ENCODE peak calls at places on chromosomes 12 and 14, in nine cellular contexts. One of them, this sample, is unnamed.
A peak's percentile ranks its signal among the peaks of the same experiment; 100 is the strongest.

GRCh38 chr12:124298685-124299410 is 4.0 kb downstream of the RFLNA start:
- DNase-seq in mammary epithelial cell: no peak
- DNase-seq in IMR-90: no peak
- DNase-seq in RWPE1: no peak
- DNase-seq in AG04450: no peak
- DNase-seq in body of pancreas: no peak
- DNase-seq in neural crest cell: no peak
- DNase-seq in AG09319: no peak
- DNase-seq in cardiac muscle cell: no peak
- DNase-seq in this sample: no peak

GRCh38 chr12:101783150-101783549 is 43.9 kb upstream of the SYCP3 start:
- DNase-seq in body of pancreas: no peak
- DNase-seq in mammary epithelial cell: no peak
- DNase-seq in AG09319: no peak
- DNase-seq in IMR-90: no peak
- DNase-seq in neural crest cell: no peak
- DNase-seq in AG04450: no peak
- DNase-seq in RWPE1: no peak
- DNase-seq in cardiac muscle cell: no peak
- DNase-seq in this sample: no peak

GRCh38 chr12:115570271-115570777 is 707.2 kb downstream of the MED13L start:
- DNase-seq in cardiac muscle cell: no peak
- DNase-seq in RWPE1: no peak
- DNase-seq in AG04450: peak; percentile 11
- DNase-seq in mammary epithelial cell: no peak
- DNase-seq in AG09319: no peak
- DNase-seq in IMR-90: peak; percentile 48
- DNase-seq in neural crest cell: no peak
- DNase-seq in body of pancreas: no peak
- DNase-seq in this sample: no peak

GRCh38 chr14:39230416-39230815 is 3.3 kb upstream of the MIA2 start:
- DNase-seq in neural crest cell: no peak
- DNase-seq in mammary epithelial cell: no peak
- DNase-seq in AG04450: no peak
- DNase-seq in body of pancreas: no peak
- DNase-seq in RWPE1: no peak
- DNase-seq in AG09319: no peak
- DNase-seq in cardiac muscle cell: peak; percentile 37
- DNase-seq in IMR-90: peak; percentile 42
- DNase-seq in this sample: no peak

GRCh38 chr14:70808023-70808401 is 1.3 kb downstream of the MAP3K9 start:
- DNase-seq in body of pancreas: peak; percentile 38
- DNase-seq in cardiac muscle cell: no peak
- DNase-seq in mammary epithelial cell: no peak
- DNase-seq in neural crest cell: no peak
- DNase-seq in AG04450: no peak
- DNase-seq in RWPE1: no peak
- DNase-seq in AG09319: no peak
- DNase-seq in IMR-90: no peak
- DNase-seq in this sample: no peak

GRCh38 chr14:103879118-103879569 is 31.8 kb upstream of the PPP1R13B start:
- DNase-seq in cardiac muscle cell: no peak
- DNase-seq in RWPE1: no peak
- DNase-seq in neural crest cell: no peak
- DNase-seq in AG09319: no peak
- DNase-seq in mammary epithelial cell: no peak
- DNase-seq in body of pancreas: no peak
- DNase-seq in IMR-90: no peak
- DNase-seq in AG04450: no peak
- DNase-seq in this sample: no peak

GRCh38 chr14:37650356-37651037 is 55.1 kb downstream of the TTC6 start:
- DNase-seq in AG09319: no peak
- DNase-seq in RWPE1: no peak
- DNase-seq in mammary epithelial cell: no peak
- DNase-seq in IMR-90: peak; percentile 19
- DNase-seq in body of pancreas: no peak
- DNase-seq in cardiac muscle cell: no peak
- DNase-seq in neural crest cell: no peak
- DNase-seq in AG04450: no peak
- DNase-seq in this sample: no peak

GRCh38 chr14:32022525-32022924 is 54.6 kb upstream of the ARHGAP5 start:
- DNase-seq in AG09319: no peak
- DNase-seq in IMR-90: no peak
- DNase-seq in body of pancreas: no peak
- DNase-seq in cardiac muscle cell: no peak
- DNase-seq in mammary epithelial cell: no peak
- DNase-seq in neural crest cell: no peak
- DNase-seq in AG04450: no peak
- DNase-seq in RWPE1: no peak
- DNase-seq in this sample: no peak

GRCh38 chr12:41932470-41932991 is 212.1 kb downstream of the GXYLT1 start:
- DNase-seq in cardiac muscle cell: peak; percentile 62
- DNase-seq in mammary epithelial cell: no peak
- DNase-seq in AG09319: no peak
- DNase-seq in body of pancreas: peak; percentile 42
- DNase-seq in IMR-90: no peak
- DNase-seq in RWPE1: peak; percentile 2
- DNase-seq in neural crest cell: peak; percentile 52
- DNase-seq in AG04450: no peak
- DNase-seq in this sample: no peak

GRCh38 chr12:124689585-124689984 is 122.2 kb upstream of the NCOR2 start:
- DNase-seq in RWPE1: peak; percentile 43
- DNase-seq in body of pancreas: no peak
- DNase-seq in IMR-90: no peak
- DNase-seq in neural crest cell: no peak
- DNase-seq in AG09319: no peak
- DNase-seq in cardiac muscle cell: no peak
- DNase-seq in mammary epithelial cell: peak; percentile 26
- DNase-seq in AG04450: no peak
- DNase-seq in this sample: no peak

GRCh38 chr12:47226199-47226598 is 146.4 kb upstream of the AMIGO2 start:
- DNase-seq in mammary epithelial cell: no peak
- DNase-seq in AG04450: no peak
- DNase-seq in IMR-90: no peak
- DNase-seq in RWPE1: no peak
- DNase-seq in cardiac muscle cell: no peak
- DNase-seq in neural crest cell: no peak
- DNase-seq in body of pancreas: no peak
- DNase-seq in AG09319: no peak
- DNase-seq in this sample: no peak

GRCh38 chr12:27504506-27504905 is 19.5 kb upstream of the PPFIBP1 start:
- DNase-seq in mammary epithelial cell: no peak
- DNase-seq in neural crest cell: no peak
- DNase-seq in IMR-90: peak; percentile 19
- DNase-seq in AG04450: no peak
- DNase-seq in cardiac muscle cell: peak; percentile 29
- DNase-seq in RWPE1: no peak
- DNase-seq in body of pancreas: no peak
- DNase-seq in AG09319: no peak
- DNase-seq in this sample: no peak

GRCh38 chr14:37620856-37621255 is 25.4 kb downstream of the TTC6 start:
- DNase-seq in RWPE1: no peak
- DNase-seq in mammary epithelial cell: no peak
- DNase-seq in body of pancreas: no peak
- DNase-seq in AG04450: no peak
- DNase-seq in neural crest cell: no peak
- DNase-seq in IMR-90: no peak
- DNase-seq in AG09319: no peak
- DNase-seq in cardiac muscle cell: no peak
- DNase-seq in this sample: no peak

GRCh38 chr14:33432407-33433023 is 493.8 kb downstream of the NPAS3 start:
- DNase-seq in mammary epithelial cell: peak; percentile 11
- DNase-seq in AG09319: peak; percentile 14
- DNase-seq in IMR-90: peak; percentile 18
- DNase-seq in cardiac muscle cell: peak; percentile 62
- DNase-seq in AG04450: no peak
- DNase-seq in RWPE1: peak; percentile 13
- DNase-seq in neural crest cell: no peak
- DNase-seq in body of pancreas: no peak
- DNase-seq in this sample: no peak

GRCh38 chr14:60655114-60655897 is 6.0 kb upstream of the SIX1 start:
- DNase-seq in neural crest cell: no peak
- DNase-seq in cardiac muscle cell: no peak
- DNase-seq in mammary epithelial cell: no peak
- DNase-seq in AG09319: peak; percentile 67
- DNase-seq in body of pancreas: no peak
- DNase-seq in RWPE1: no peak
- DNase-seq in IMR-90: no peak
- DNase-seq in AG04450: no peak
- DNase-seq in this sample: no peak
- TF ChIP-seq CTCF in neural crest cell: no peak
- TF ChIP-seq CTCF in cardiac muscle cell: no peak
- TF ChIP-seq CTCF in mammary epithelial cell: no peak
- TF ChIP-seq CTCF in AG09319: no peak
- TF ChIP-seq CTCF in body of pancreas: no peak
- TF ChIP-seq CTCF in RWPE1: no peak
- TF ChIP-seq CTCF in IMR-90: no peak
- TF ChIP-seq CTCF in AG04450: no peak
- TF ChIP-seq CTCF in this sample: no peak

GRCh38 chr14:45287609-45288008 is 34.6 kb upstream of the MIS18BP1 start:
- DNase-seq in IMR-90: no peak
- DNase-seq in AG04450: no peak
- DNase-seq in RWPE1: no peak
- DNase-seq in cardiac muscle cell: no peak
- DNase-seq in neural crest cell: no peak
- DNase-seq in body of pancreas: no peak
- DNase-seq in AG09319: no peak
- DNase-seq in mammary epithelial cell: no peak
- DNase-seq in this sample: no peak
- TF ChIP-seq CTCF in IMR-90: no peak
- TF ChIP-seq CTCF in AG04450: no peak
- TF ChIP-seq CTCF in RWPE1: no peak
- TF ChIP-seq CTCF in cardiac muscle cell: no peak
- TF ChIP-seq CTCF in neural crest cell: no peak
- TF ChIP-seq CTCF in body of pancreas: no peak
- TF ChIP-seq CTCF in AG09319: no peak
- TF ChIP-seq CTCF in mammary epithelial cell: no peak
- TF ChIP-seq CTCF in this sample: no peak

GRCh38 chr12:25698782-25699181 is 145.7 kb upstream of the LMNTD1 start:
- DNase-seq in IMR-90: no peak
- DNase-seq in AG04450: no peak
- DNase-seq in body of pancreas: no peak
- DNase-seq in cardiac muscle cell: peak; percentile 48
- DNase-seq in neural crest cell: no peak
- DNase-seq in RWPE1: no peak
- DNase-seq in AG09319: no peak
- DNase-seq in mammary epithelial cell: peak; percentile 54
- DNase-seq in this sample: no peak
- TF ChIP-seq CTCF in IMR-90: no peak
- TF ChIP-seq CTCF in AG04450: no peak
- TF ChIP-seq CTCF in body of pancreas: no peak
- TF ChIP-seq CTCF in cardiac muscle cell: no peak
- TF ChIP-seq CTCF in neural crest cell: no peak
- TF ChIP-seq CTCF in RWPE1: no peak
- TF ChIP-seq CTCF in AG09319: no peak
- TF ChIP-seq CTCF in mammary epithelial cell: no peak
- TF ChIP-seq CTCF in this sample: no peak

DNA sequence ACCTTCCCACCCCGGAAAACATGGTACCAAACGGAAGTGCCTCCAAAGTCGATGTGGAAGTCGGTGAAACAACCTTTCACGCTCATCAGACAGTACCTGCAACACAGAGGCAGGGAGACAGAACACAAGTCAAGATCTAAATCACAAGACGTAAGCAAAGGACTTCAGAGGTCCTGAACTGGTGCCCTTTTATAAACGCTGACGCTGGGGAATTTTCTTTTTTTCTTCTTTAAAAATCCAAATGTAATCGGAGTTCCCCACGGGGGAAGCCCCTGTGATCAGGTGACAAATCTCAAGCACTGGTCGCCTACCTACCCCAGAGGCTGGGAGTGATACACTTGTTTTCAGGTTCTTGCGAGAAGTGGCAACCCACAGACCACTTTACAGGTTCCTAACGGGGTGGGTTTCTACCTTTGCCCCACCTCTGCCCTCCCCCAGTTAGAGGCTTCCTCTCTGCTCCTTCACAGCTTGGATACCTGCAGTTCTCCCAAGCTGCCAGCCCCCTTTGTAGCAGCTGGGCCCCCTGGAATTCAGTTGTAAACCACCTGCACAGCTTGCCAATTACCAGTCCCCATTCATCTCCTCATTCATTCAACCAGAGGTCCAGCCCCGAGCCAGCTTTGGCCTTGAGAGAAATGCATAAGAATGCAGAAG is 46.2 kb downstream of the KDM2B start:
- DNase-seq in body of pancreas: no peak
- DNase-seq in IMR-90: no peak
- DNase-seq in mammary epithelial cell: no peak
- DNase-seq in RWPE1: no peak
- DNase-seq in neural crest cell: no peak
- DNase-seq in AG04450: no peak
- DNase-seq in AG09319: no peak
- DNase-seq in cardiac muscle cell: no peak
- DNase-seq in this sample: no peak
- TF ChIP-seq CTCF in body of pancreas: no peak
- TF ChIP-seq CTCF in IMR-90: no peak
- TF ChIP-seq CTCF in mammary epithelial cell: no peak
- TF ChIP-seq CTCF in RWPE1: no peak
- TF ChIP-seq CTCF in neural crest cell: no peak
- TF ChIP-seq CTCF in AG04450: no peak
- TF ChIP-seq CTCF in AG09319: no peak
- TF ChIP-seq CTCF in cardiac muscle cell: no peak
- TF ChIP-seq CTCF in this sample: no peak

DNA sequence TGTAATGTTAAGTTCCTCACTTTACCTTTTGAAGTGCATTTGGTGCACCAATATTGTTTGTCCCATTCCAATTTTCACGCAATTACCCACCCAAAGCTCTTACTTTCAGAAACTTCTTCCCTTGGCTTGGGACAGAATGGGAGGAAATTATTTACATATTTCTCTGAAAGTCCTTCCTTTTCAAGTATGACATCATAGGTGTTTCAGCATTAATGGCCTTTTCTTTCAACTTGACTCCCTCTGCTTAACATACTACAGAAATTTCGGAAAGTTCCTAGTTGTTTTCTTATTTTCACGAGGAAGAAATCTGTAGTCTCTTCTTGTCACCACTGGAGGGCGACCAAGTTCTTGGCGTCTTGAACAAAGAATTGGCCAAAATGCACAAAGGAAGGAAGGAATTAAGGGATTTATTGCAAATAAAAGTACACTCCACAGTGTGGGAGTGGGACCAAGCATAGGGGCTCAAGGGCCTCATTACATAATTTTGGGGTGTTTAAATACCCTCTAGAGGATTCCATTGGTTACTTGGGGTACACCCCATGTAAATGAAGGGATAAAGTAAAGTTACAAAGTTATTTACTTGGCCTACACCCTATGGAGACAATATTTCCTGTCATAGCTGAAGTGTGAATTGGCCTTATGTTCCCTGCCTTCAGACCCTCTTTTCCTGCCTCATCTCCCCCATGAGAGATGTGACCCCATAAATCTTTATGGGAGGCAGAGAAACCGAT is 70.5 kb downstream of the RPL10L start:
- DNase-seq in neural crest cell: peak; percentile 53
- DNase-seq in AG04450: no peak
- DNase-seq in cardiac muscle cell: peak; percentile 62
- DNase-seq in AG09319: no peak
- DNase-seq in body of pancreas: no peak
- DNase-seq in RWPE1: no peak
- DNase-seq in IMR-90: no peak
- DNase-seq in mammary epithelial cell: peak; percentile 6
- DNase-seq in this sample: no peak
- TF ChIP-seq CTCF in neural crest cell: peak; percentile 76
- TF ChIP-seq CTCF in AG04450: no peak
- TF ChIP-seq CTCF in cardiac muscle cell: peak; percentile 46
- TF ChIP-seq CTCF in AG09319: no peak
- TF ChIP-seq CTCF in body of pancreas: peak; percentile 19
- TF ChIP-seq CTCF in RWPE1: peak; percentile 76
- TF ChIP-seq CTCF in IMR-90: no peak
- TF ChIP-seq CTCF in mammary epithelial cell: peak; percentile 46
- TF ChIP-seq CTCF in this sample: peak; percentile 75